ENCODE peak calls at places on chromosomes 16 and 17, in seven cellular contexts. M, J, O, U, S, Y and P are unnamed samples.

GRCh38 chr17:66805567-66805966 is 29.4 kb upstream of the CACNG5 start:
- DNase-seq in O (no peak), S (no peak), Y (no peak), M (no peak), J (no peak), U (no peak), P (no peak)

GRCh38 chr17:38421224-38421841 is 6.9 kb upstream of the ARHGAP23 start:
- DNase-seq in Y (peak), M (no peak), S (no peak), O (peak), J (peak), U (peak), P (no peak)

GRCh38 chr17:13581925-13582324 is 19.8 kb downstream of the HS3ST3A1 start:
- DNase-seq in O (no peak), Y (no peak), M (no peak), U (no peak), S (no peak), J (no peak), P (no peak)

GRCh38 chr16:12548270-12548983 is 255.3 kb downstream of the CPPED1 start:
- DNase-seq in O (no peak), Y (no peak), S (no peak), J (no peak), U (no peak), M (no peak), P (no peak)

GRCh38 chr16:53908731-53909130 is 204.8 kb downstream of the FTO start:
- DNase-seq in M (no peak), S (no peak), Y (no peak), J (no peak), O (no peak), U (no peak), P (no peak)

GRCh38 chr17:77045441-77046041 is 95.2 kb upstream of the SEC14L1 start:
- DNase-seq in M (no peak), J (no peak), O (no peak), Y (no peak), S (peak), U (no peak), P (no peak)

GRCh38 chr17:17200831-17201230 is 5.3 kb downstream of the PLD6 start:
- DNase-seq in J (no peak), Y (no peak), M (no peak), U (no peak), O (no peak), S (no peak), P (no peak)

GRCh38 chr16:11004957-11005610 is 60.7 kb downstream of the CLEC16A start:
- DNase-seq in O (no peak), M (no peak), S (no peak), J (no peak), Y (no peak), U (no peak), P (no peak)

GRCh38 chr17:32239457-32239856 is 26.2 kb upstream of the RHBDL3 start:
- DNase-seq in J (no peak), Y (no peak), U (peak), O (no peak), S (no peak), M (no peak), P (no peak)

GRCh38 chr16:19001788-19002187 is 18.1 kb downstream of the TMC7 start:
- DNase-seq in U (no peak), S (no peak), J (no peak), O (peak), Y (peak), M (no peak), P (no peak)

GRCh38 chr17:38628441-38628840 is 22.7 kb upstream of the SRCIN1 start:
- DNase-seq in M (no peak), O (peak), U (peak), J (peak), Y (peak), S (no peak), P (no peak)

GRCh38 chr17:40542562-40543411 is 22.5 kb downstream of the CCR7 start:
- DNase-seq in U (peak), O (no peak), Y (peak), S (no peak), M (no peak), J (peak), P (peak)

GRCh38 chr17:80111702-80112470 is 10.5 kb downstream of the GAA start:
- DNase-seq in S (no peak), O (no peak), Y (no peak), M (no peak), J (no peak), U (peak), P (no peak)

GRCh38 chr17:819251-819650 is 37.1 kb downstream of the MRM3 start:
- DNase-seq in S (no peak), U (no peak), J (no peak), M (no peak), Y (no peak), O (no peak), P (no peak)

GRCh38 chr17:30788918-30789317 is 35.6 kb downstream of the CRLF3 start:
- DNase-seq in O (no peak), Y (no peak), S (peak), J (no peak), U (no peak), M (no peak), P (no peak)

GRCh38 chr17:56141046-56141839 is 12.0 kb upstream of the ANKFN1 start:
- DNase-seq in O (no peak), S (no peak), U (no peak), Y (no peak), J (no peak), M (no peak), P (no peak)

GRCh38 chr17:76683011-76683755 is 27.6 kb downstream of the MXRA7 start:
- DNase-seq in S (no peak), U (peak), M (no peak), J (peak), Y (no peak), O (no peak), P (no peak)

GRCh38 chr16:81608515-81609209 is 164.1 kb downstream of the CMIP start:
- DNase-seq in M (no peak), J (no peak), O (no peak), S (peak), Y (peak), U (no peak), P (no peak)

GRCh38 chr16:68105611-68106010 is 20.4 kb downstream of the NFATC3 start:
- DNase-seq in J (no peak), Y (no peak), M (no peak), S (no peak), U (no peak), O (no peak), P (no peak)

GRCh38 chr17:1001640-1002411 is 4.9 kb downstream of the TIMM22 start:
- DNase-seq in S (no peak), O (no peak), M (no peak), J (peak), Y (peak), U (no peak), P (peak)

GRCh38 chr17:44687752-44688151 is 1.8 kb downstream of the CCDC43 start:
- DNase-seq in M (no peak), J (no peak), S (no peak), Y (no peak), O (no peak), U (no peak), P (no peak)

GRCh38 chr16:61957075-61957474 is 79.2 kb downstream of the CDH8 start:
- DNase-seq in U (no peak), O (no peak), J (no peak), S (no peak), Y (no peak), M (no peak), P (no peak)

GRCh38 chr17:27603870-27604794 is 26.9 kb upstream of the LGALS9 start:
- DNase-seq in Y (no peak), O (no peak), J (no peak), M (no peak), S (peak), U (no peak), P (no peak)

GRCh38 chr17:56842577-56842976 is 8.6 kb downstream of the DGKE start:
- DNase-seq in J (no peak), M (no peak), S (no peak), Y (no peak), O (no peak), U (no peak), P (no peak)

GRCh38 chr17:72338847-72339790 is 218.3 kb downstream of the SOX9 start:
- DNase-seq in J (peak), U (peak), S (peak), Y (no peak), O (no peak), M (no peak), P (peak)

GRCh38 chr16:58128721-58129096 is 472 bp downstream of the CFAP20 start:
- DNase-seq in J (peak), Y (no peak), U (peak), O (peak), M (no peak), S (no peak), P (peak)

GRCh38 chr17:2253768-2254406 is 49.7 kb downstream of the SMG6 start:
- DNase-seq in U (no peak), S (no peak), J (no peak), M (no peak), Y (peak), O (no peak), P (no peak)

GRCh38 chr16:67286441-67287235 is 7.3 kb downstream of the PLEKHG4 start:
- DNase-seq in S (no peak), U (no peak), O (no peak), M (no peak), Y (no peak), J (no peak), P (no peak)

GRCh38 chr17:76353004-76353598 is 615 bp downstream of the PRPSAP1 start:
- DNase-seq in J (peak), O (no peak), S (no peak), Y (no peak), M (no peak), U (peak), P (peak)

GRCh38 chr16:79411805-79412204 is 188.7 kb downstream of the MAF start:
- DNase-seq in S (no peak), U (no peak), Y (no peak), J (no peak), M (no peak), O (no peak), P (no peak)

GRCh38 chr16:56514845-56515244 is 5.0 kb downstream of the BBS2 start:
- DNase-seq in M (no peak), O (no peak), J (no peak), Y (no peak), S (no peak), U (no peak), P (no peak)

GRCh38 chr17:80760501-80760900 is 215.9 kb downstream of the RPTOR start:
- DNase-seq in Y (no peak), O (peak), S (no peak), J (no peak), U (peak), M (no peak), P (no peak)

GRCh38 chr16:75060708-75061107 is 55.9 kb downstream of the LDHD start:
- DNase-seq in Y (no peak), U (no peak), S (no peak), O (no peak), M (no peak), J (no peak), P (no peak)

GRCh38 chr17:51947160-51947559 is 211.4 kb downstream of the CA10 start:
- DNase-seq in U (no peak), S (no peak), O (no peak), Y (no peak), J (no peak), M (no peak), P (no peak)

GRCh38 chr17:82670661-82671060 is 22.4 kb upstream of the WDR45B start:
- DNase-seq in U (no peak), J (no peak), O (no peak), Y (no peak), M (no peak), S (no peak), P (no peak)
- H3K27ac ChIP-seq in U (no peak), J (no peak), O (no peak), Y (peak), M (no peak), S (no peak), P (peak)

GRCh38 chr16:85319208-85319983 is 207.1 kb upstream of the CIBAR2 start:
- DNase-seq in U (no peak), S (no peak), J (no peak), Y (no peak), M (no peak), O (no peak), P (no peak)
- H3K27ac ChIP-seq in U (no peak), S (no peak), J (no peak), Y (peak), M (no peak), O (no peak), P (no peak)

GRCh38 chr17:8503368-8503767 is 67.7 kb downstream of the NDEL1 start:
- DNase-seq in J (no peak), Y (peak), U (no peak), O (no peak), M (no peak), S (no peak), P (no peak)
- H3K27ac ChIP-seq in J (no peak), Y (peak), U (peak), O (no peak), M (no peak), S (no peak), P (no peak)

GRCh38 chr16:50338371-50339231 is 30.2 kb downstream of the BRD7 start:
- DNase-seq in S (no peak), O (no peak), U (no peak), M (no peak), Y (no peak), J (no peak), P (no peak)
- H3K27ac ChIP-seq in S (no peak), O (no peak), U (no peak), M (no peak), Y (peak), J (no peak), P (no peak)

GRCh38 chr17:19345067-19345460 is 17.5 kb downstream of the B9D1 start:
- DNase-seq in O (no peak), J (no peak), U (peak), Y (no peak), M (no peak), S (no peak), P (no peak)
- H3K27ac ChIP-seq in O (no peak), J (no peak), U (no peak), Y (peak), M (no peak), S (no peak), P (no peak)

DNA sequence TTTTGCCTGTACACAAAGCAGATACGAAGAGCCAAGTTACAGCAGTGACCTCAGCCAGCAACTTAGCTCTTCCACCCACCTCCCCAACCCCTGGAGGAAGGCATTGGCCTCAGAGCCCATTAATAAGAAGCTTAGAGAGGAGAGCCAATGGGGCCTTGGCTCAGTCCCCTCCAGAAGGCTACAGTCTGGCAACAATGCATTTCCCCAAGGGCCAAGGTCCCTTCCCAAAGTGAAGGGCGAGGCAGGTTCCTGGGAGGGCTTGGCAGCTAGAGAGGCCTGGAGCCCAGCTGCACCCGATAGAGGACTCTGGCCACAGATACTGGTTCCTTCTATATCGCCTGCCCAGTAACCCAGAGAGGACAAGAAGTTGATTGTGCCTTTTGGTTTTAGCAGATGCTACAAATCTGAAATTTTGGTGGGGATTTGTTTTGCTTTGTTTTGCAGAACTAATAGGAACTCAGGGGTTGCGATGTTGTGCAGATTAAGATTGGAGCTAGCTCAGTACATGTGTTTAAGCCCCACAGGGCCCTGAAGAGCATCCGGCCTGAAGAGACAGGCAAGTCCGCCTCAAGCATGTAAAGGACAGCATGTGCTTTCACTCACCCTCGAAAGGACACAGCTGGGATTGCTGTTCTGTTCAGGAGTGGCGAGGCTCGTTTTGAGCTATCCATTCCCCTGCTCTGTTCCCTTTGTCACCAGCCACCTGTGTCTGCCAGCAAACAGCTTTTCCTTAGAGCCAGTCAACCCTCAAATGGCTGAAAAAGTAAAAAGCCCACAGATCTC is 12.0 kb upstream of the PNPO start:
- DNase-seq in Y (no peak), U (no peak), J (no peak), S (no peak), O (no peak), M (no peak), P (peak)
- H3K27ac ChIP-seq in Y (no peak), U (peak), J (no peak), S (no peak), O (no peak), M (no peak), P (peak)

DNA sequence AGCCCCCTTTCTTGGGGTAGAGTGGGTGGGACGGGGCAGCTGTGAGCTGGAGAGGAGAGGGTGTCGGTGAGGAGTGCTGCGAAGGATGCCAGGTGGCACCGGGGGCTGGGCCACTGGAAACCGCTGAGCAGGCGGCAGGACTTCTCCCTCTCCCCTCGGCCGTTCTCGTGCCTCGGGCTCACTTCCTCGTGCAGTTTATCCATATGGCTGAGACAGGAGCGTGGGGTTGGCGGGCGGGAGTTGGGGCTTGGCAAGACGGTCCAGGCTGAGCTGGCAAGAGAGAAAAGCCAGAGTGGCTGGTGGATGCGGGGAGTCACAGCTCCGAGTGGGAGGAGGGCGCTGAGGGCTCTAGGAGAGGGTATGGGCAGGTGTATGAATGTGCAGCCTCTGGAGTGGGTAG is 8.2 kb downstream of the TBC1D24 start:
- DNase-seq in M (no peak), U (no peak), Y (no peak), O (no peak), J (no peak), S (no peak), P (peak)
- H3K27ac ChIP-seq in M (no peak), U (no peak), Y (no peak), O (no peak), J (peak), S (no peak), P (no peak)